ENCODE peak calls at places on chromosome 20, in nine cellular contexts. J, M, Q, S, P, C, K, D and I are unnamed samples.

GRCh38 chr20:49501917-49502316 is 19.4 kb upstream of the KCNB1 start:
- DNase-seq in C (peak), M (no peak), D (peak), J (peak), P (no peak), K (no peak), S (no peak), Q (no peak), I (no peak)

GRCh38 chr20:63652192-63652980 is 838 bp downstream of the STMN3 start:
- DNase-seq in K (peak), D (no peak), C (no peak), Q (no peak), P (no peak), S (peak), M (no peak), J (peak), I (no peak)

GRCh38 chr20:60516442-60516841 is 558.2 kb downstream of the CDH26 start:
- DNase-seq in P (no peak), Q (no peak), M (no peak), C (no peak), D (no peak), S (no peak), J (no peak), K (no peak), I (no peak)

GRCh38 chr20:33915726-33916331 is 77.9 kb upstream of the RALY start:
- DNase-seq in C (no peak), P (no peak), J (peak), Q (no peak), S (peak), M (no peak), K (peak), D (peak), I (no peak)

GRCh38 chr20:6673071-6673470 is 94.4 kb upstream of the BMP2 start:
- DNase-seq in S (no peak), Q (no peak), J (no peak), D (no peak), P (no peak), C (no peak), K (no peak), M (no peak), I (no peak)

GRCh38 chr20:21396045-21396893 is 1.1 kb downstream of the NKX2-4 start:
- DNase-seq in D (peak), M (no peak), Q (no peak), J (no peak), K (peak), C (no peak), P (no peak), S (no peak), I (no peak)

GRCh38 chr20:63566395-63567131 is 7.5 kb downstream of the HELZ2 start:
- DNase-seq in K (no peak), S (no peak), M (no peak), C (no peak), Q (no peak), P (no peak), D (no peak), J (no peak), I (no peak)

GRCh38 chr20:41203660-41204059 is 66.3 kb downstream of the PLCG1 start:
- DNase-seq in D (no peak), S (no peak), J (no peak), P (no peak), K (no peak), C (no peak), Q (no peak), M (no peak), I (no peak)

GRCh38 chr20:38789503-38790209 is 15.8 kb upstream of the PPP1R16B start:
- DNase-seq in D (peak), S (no peak), C (peak), J (no peak), K (no peak), P (no peak), Q (no peak), M (peak), I (peak)

DNA sequence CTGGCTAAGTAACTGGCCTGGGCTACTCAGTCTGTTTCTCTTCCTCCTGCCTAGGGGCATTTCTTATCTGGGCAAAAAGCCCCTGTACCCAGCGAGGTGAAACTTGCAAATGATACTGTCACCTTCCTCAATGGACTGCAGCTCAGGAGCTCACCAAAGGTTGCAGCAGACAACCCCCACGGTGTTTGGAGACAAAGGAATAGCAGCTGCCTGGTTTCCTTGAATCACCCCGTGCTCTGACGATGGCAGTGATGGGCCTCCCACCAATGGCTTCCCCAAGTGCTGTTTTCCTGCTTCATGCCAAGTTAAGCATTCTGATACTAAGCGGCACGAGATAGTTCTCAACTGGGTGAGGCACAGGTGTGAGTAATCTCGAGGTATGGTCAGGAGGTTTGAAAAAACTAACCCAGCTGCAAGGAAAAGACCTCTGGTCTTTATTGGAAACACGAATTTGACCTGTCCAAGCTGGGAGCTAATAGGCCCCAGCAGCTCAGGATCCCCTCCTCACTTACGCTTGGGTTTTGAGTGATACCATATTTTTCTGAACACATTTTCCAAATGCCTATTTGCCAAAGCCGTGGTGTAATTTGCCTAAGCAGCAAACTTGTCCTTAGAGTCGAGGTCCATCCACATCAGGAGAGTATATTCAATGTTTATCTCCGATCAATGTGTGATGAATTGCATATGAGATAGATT is 128.1 kb downstream of the BCAS1 start:
- DNase-seq in K (peak), S (no peak), D (peak), Q (no peak), P (peak), M (no peak), C (no peak), J (no peak), I (no peak)
- TF ChIP-seq CTCF in K (no peak), S (no peak), D (no peak), Q (no peak), P (no peak), M (no peak), C (no peak), J (no peak), I (no peak)

GRCh38 chr20:34967421-34967820 is 11.8 kb downstream of the MYH7B start:
- DNase-seq in P (no peak), M (no peak), K (no peak), C (no peak), D (no peak), Q (no peak), S (no peak), J (no peak), I (no peak)

GRCh38 chr20:34964486-34964885 is 8.8 kb downstream of the MYH7B start:
- DNase-seq in D (no peak), M (no peak), P (no peak), Q (no peak), S (no peak), J (no peak), K (no peak), C (no peak), I (no peak)

GRCh38 chr20:34968020-34968775 is 12.5 kb downstream of the MYH7B start:
- DNase-seq in Q (no peak), S (no peak), K (no peak), M (no peak), D (peak), C (no peak), P (no peak), J (no peak), I (no peak)

GRCh38 chr20:34970193-34971037 is 14.7 kb downstream of the MYH7B start:
- DNase-seq in K (no peak), J (no peak), Q (no peak), M (no peak), D (no peak), S (no peak), P (no peak), C (no peak), I (no peak)

GRCh38 chr20:34965051-34965450 is 9.4 kb downstream of the MYH7B start:
- DNase-seq in K (no peak), S (no peak), M (no peak), Q (no peak), D (no peak), J (no peak), C (no peak), P (no peak), I (no peak)
- H3K4me3 ChIP-seq in K (no peak), S (no peak), M (no peak), Q (no peak), D (no peak), J (no peak), C (no peak), P (no peak), I (no peak)

DNA sequence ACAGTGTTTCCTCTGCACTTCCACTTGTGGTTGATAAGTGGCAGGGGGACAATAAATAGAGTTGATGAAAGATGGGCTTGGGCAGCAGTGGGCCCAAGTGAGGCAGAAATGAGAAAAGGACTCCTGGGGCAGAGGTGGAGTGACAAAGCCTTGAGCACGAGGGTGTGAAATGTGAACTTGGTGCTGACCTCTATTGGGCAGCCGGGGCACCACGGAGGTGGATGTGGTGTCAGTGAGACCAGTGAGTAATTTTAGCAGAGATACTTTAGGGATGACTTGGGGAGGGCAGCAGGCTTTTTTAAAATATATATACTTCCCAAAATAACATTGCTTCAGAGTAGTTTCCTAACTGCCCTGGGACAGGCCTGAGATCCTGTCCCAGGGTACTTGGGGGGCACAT is 30.6 kb upstream of the MYLK2 start:
- DNase-seq in S (peak), P (no peak), Q (no peak), K (peak), D (no peak), M (no peak), J (no peak), C (peak), I (no peak)
- TF ChIP-seq CTCF in S (no peak), P (no peak), Q (peak), K (peak), D (no peak), M (peak), J (no peak), C (peak), I (peak)

GRCh38 chr20:16729565-16730460 is at the start of gene SNRPB2:
- DNase-seq in Q (peak), J (peak), S (peak), K (peak), C (peak), D (peak), P (peak), M (peak), I (peak)

GRCh38 chr20:16732506-16733152 is 2.8 kb downstream of the SNRPB2 start:
- DNase-seq in C (no peak), K (no peak), S (no peak), D (peak), Q (no peak), P (no peak), J (no peak), M (no peak), I (no peak)

GRCh38 chr20:16729080-16729479 is 746 bp upstream of the SNRPB2 start:
- DNase-seq in D (no peak), P (no peak), S (no peak), J (no peak), C (no peak), Q (no peak), M (no peak), K (no peak), I (no peak)
- H3K4me3 ChIP-seq in D (peak), P (no peak), S (peak), J (no peak), C (no peak), Q (no peak), M (no peak), K (peak), I (peak)

DNA sequence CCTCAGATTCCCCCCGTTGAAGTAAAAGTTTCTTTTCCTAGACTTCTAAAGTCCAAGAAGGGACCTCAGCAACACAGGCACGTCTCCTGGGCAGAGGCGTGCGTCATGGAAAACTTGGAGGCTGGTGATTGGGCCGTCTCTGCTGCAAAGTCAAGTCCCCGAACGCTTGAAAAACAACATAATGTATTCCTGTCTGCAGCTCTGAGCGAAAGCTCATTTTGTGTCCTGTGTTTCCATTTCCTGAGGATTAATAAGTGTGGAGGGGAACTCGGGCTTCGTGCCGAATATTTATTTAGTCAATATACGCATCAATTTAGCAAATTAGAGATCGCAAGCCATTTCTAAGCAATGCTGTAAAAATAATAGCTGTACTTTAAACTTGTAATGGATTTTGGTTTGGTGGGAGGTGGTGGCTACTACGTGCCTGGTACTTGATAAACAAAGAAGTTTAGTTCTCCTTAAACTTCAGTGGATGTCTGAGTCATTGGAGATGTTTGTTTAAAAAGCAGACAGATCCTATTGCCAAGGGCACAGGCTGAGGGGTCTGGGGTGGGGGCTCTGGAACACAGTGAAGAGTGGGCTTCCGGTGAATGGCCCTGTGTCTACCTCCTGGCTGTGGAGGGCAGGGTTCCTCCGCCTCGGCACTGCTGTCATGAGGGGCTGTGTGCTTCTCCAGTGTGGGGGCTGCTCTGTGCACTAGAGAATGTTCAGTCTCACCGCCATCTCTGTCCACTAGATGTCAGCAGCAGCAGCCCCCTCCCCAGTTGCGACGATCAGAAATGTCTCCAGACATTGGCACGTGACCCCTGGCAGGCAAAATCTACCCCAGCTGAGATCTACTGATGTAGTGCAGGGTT is 21.8 kb downstream of the PCK1 start:
- DNase-seq in C (no peak), J (peak), P (no peak), S (no peak), M (no peak), K (peak), D (peak), Q (peak), I (peak)
- TF ChIP-seq CTCF in C (peak), J (peak), P (peak), S (peak), M (peak), K (peak), D (peak), Q (peak), I (peak)